ENCODE peak calls at places on chromosomes 12 and 14, in five cellular contexts. One of them, this sample, is unnamed. For H3K36me3, the result is how much of the 10 kb centered on the place peaks cover.

GRCh38 chr12:23556661-23557060 is 392.8 kb downstream of the SOX5 start:
- DNase-seq in DND-41: no peak
- DNase-seq in stomach: no peak
- DNase-seq in psoas muscle: no peak
- DNase-seq in mammary epithelial cell: no peak
- DNase-seq in this sample: no peak

GRCh38 chr14:32202941-32203882 is at the start of gene RNU6-8:
- DNase-seq in DND-41: peak
- DNase-seq in stomach: peak
- DNase-seq in psoas muscle: peak
- DNase-seq in mammary epithelial cell: peak
- DNase-seq in this sample: peak

GRCh38 chr14:71319646-71320045 is 412.4 kb downstream of the PCNX1 start:
- DNase-seq in DND-41: peak
- DNase-seq in stomach: no peak
- DNase-seq in psoas muscle: no peak
- DNase-seq in mammary epithelial cell: no peak
- DNase-seq in this sample: no peak

GRCh38 chr12:123122649-123123048 is 28.2 kb downstream of the PITPNM2 start:
- DNase-seq in DND-41: no peak
- DNase-seq in stomach: no peak
- DNase-seq in psoas muscle: no peak
- DNase-seq in mammary epithelial cell: no peak
- DNase-seq in this sample: no peak

GRCh38 chr12:53115112-53115890 is 12.0 kb downstream of the SOAT2 start:
- DNase-seq in DND-41: no peak
- DNase-seq in stomach: no peak
- DNase-seq in psoas muscle: no peak
- DNase-seq in mammary epithelial cell: no peak
- DNase-seq in this sample: no peak

GRCh38 chr14:53265025-53265424 is 111.9 kb upstream of the DDHD1 start:
- DNase-seq in DND-41: no peak
- DNase-seq in stomach: no peak
- DNase-seq in psoas muscle: no peak
- DNase-seq in mammary epithelial cell: no peak
- DNase-seq in this sample: no peak

GRCh38 chr14:104843442-104844305 is 21.4 kb upstream of the CEP170B start:
- DNase-seq in DND-41: no peak
- DNase-seq in stomach: no peak
- DNase-seq in psoas muscle: no peak
- DNase-seq in mammary epithelial cell: no peak
- DNase-seq in this sample: no peak

GRCh38 chr12:127150479-127150878 is 1116.5 kb upstream of the TMEM132C start:
- DNase-seq in DND-41: no peak
- DNase-seq in stomach: no peak
- DNase-seq in psoas muscle: no peak
- DNase-seq in mammary epithelial cell: no peak
- DNase-seq in this sample: no peak

GRCh38 chr12:49964849-49965624 is 3.4 kb downstream of the AQP5 start:
- DNase-seq in DND-41: no peak
- DNase-seq in stomach: no peak
- DNase-seq in psoas muscle: no peak
- DNase-seq in mammary epithelial cell: no peak
- DNase-seq in this sample: no peak

GRCh38 chr12:50618864-50619609 is 114.3 kb downstream of the DIP2B start:
- DNase-seq in DND-41: no peak
- DNase-seq in stomach: no peak
- DNase-seq in psoas muscle: no peak
- DNase-seq in mammary epithelial cell: peak
- DNase-seq in this sample: no peak

GRCh38 chr12:15050664-15051063 is 77.8 kb downstream of the PDE6H start:
- DNase-seq in DND-41: peak
- DNase-seq in stomach: no peak
- DNase-seq in psoas muscle: no peak
- DNase-seq in mammary epithelial cell: peak
- DNase-seq in this sample: no peak

GRCh38 chr12:84201976-84202375 is 710.6 kb downstream of the SLC6A15 start:
- DNase-seq in DND-41: no peak
- DNase-seq in stomach: no peak
- DNase-seq in psoas muscle: no peak
- DNase-seq in mammary epithelial cell: no peak
- DNase-seq in this sample: no peak

GRCh38 chr12:24185787-24186186 is 236.3 kb upstream of the SOX5 start:
- DNase-seq in DND-41: no peak
- DNase-seq in stomach: no peak
- DNase-seq in psoas muscle: no peak
- DNase-seq in mammary epithelial cell: no peak
- DNase-seq in this sample: no peak

GRCh38 chr12:6952860-6953416 is 1.8 kb downstream of the PTPN6 start:
- DNase-seq in DND-41: no peak
- DNase-seq in stomach: no peak
- DNase-seq in psoas muscle: no peak
- DNase-seq in mammary epithelial cell: no peak
- DNase-seq in this sample: no peak

GRCh38 chr14:28635387-28635786 is 131.2 kb upstream of the FOXG1 start:
- DNase-seq in DND-41: peak
- DNase-seq in stomach: no peak
- DNase-seq in psoas muscle: no peak
- DNase-seq in mammary epithelial cell: peak
- DNase-seq in this sample: peak

GRCh38 chr12:117155278-117156060 is 34.8 kb downstream of the FBXO21 start:
- DNase-seq in DND-41: peak
- DNase-seq in stomach: peak
- DNase-seq in psoas muscle: peak
- DNase-seq in mammary epithelial cell: peak
- DNase-seq in this sample: peak

GRCh38 chr12:57296291-57296690 is 45.3 kb upstream of the STAC3 start:
- DNase-seq in DND-41: no peak
- DNase-seq in stomach: no peak
- DNase-seq in psoas muscle: no peak
- DNase-seq in mammary epithelial cell: no peak
- DNase-seq in this sample: no peak

GRCh38 chr12:12651752-12652151 is 40.1 kb downstream of the CREBL2 start:
- DNase-seq in DND-41: no peak
- DNase-seq in stomach: no peak
- DNase-seq in psoas muscle: no peak
- DNase-seq in mammary epithelial cell: no peak
- DNase-seq in this sample: no peak

GRCh38 chr14:72128629-72129028 is 196.4 kb downstream of the RGS6 start:
- DNase-seq in DND-41: no peak
- DNase-seq in stomach: no peak
- DNase-seq in psoas muscle: no peak
- DNase-seq in mammary epithelial cell: no peak
- DNase-seq in this sample: no peak

GRCh38 chr12:94614288-94614721 is 36.1 kb downstream of the TMCC3 start:
- DNase-seq in DND-41: no peak
- DNase-seq in stomach: no peak
- DNase-seq in psoas muscle: no peak
- DNase-seq in mammary epithelial cell: peak
- DNase-seq in this sample: no peak

GRCh38 chr12:94615284-94616216 is 34.8 kb downstream of the TMCC3 start:
- DNase-seq in DND-41: no peak
- DNase-seq in stomach: peak
- DNase-seq in psoas muscle: peak
- DNase-seq in mammary epithelial cell: peak
- DNase-seq in this sample: no peak

GRCh38 chr12:94617101-94617500 is 33.3 kb downstream of the TMCC3 start:
- DNase-seq in DND-41: no peak
- DNase-seq in stomach: no peak
- DNase-seq in psoas muscle: no peak
- DNase-seq in mammary epithelial cell: no peak
- DNase-seq in this sample: no peak

GRCh38 chr12:94618995-94619695 is 31.2 kb downstream of the TMCC3 start:
- DNase-seq in DND-41: no peak
- DNase-seq in stomach: no peak
- DNase-seq in psoas muscle: no peak
- DNase-seq in mammary epithelial cell: peak
- DNase-seq in this sample: no peak

DNA sequence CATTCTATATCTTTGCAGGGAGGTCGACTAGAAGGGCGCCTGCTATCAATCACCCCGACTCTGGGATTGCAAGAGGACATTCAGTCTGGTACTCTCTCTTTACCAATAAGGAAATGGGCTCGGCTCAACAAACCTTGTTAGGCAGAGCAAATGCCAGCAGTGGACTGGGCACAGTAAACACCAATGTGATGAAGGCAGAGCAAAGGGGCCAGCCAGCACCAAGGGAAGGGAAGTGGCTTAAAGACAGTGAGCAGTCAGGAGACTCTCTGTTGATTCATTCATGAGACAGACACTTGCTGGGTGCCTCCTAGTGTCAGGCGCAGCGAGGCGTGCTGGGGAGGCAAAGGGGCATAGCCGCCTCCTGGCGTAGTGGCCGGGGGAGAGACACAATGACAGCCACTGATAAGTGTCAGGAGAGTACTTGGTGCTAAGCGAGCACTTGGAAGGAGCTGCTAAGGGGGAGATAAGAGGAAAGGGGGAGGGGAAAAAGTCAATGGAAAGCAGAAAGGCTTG is 34.1 kb downstream of the TMCC3 start:
- DNase-seq in DND-41: no peak
- DNase-seq in stomach: peak
- DNase-seq in psoas muscle: peak
- DNase-seq in mammary epithelial cell: peak
- DNase-seq in this sample: no peak
- TF ChIP-seq CTCF in DND-41: no peak
- TF ChIP-seq CTCF in stomach: no peak
- TF ChIP-seq CTCF in psoas muscle: peak
- TF ChIP-seq CTCF in mammary epithelial cell: peak
- TF ChIP-seq CTCF in this sample: no peak

DNA sequence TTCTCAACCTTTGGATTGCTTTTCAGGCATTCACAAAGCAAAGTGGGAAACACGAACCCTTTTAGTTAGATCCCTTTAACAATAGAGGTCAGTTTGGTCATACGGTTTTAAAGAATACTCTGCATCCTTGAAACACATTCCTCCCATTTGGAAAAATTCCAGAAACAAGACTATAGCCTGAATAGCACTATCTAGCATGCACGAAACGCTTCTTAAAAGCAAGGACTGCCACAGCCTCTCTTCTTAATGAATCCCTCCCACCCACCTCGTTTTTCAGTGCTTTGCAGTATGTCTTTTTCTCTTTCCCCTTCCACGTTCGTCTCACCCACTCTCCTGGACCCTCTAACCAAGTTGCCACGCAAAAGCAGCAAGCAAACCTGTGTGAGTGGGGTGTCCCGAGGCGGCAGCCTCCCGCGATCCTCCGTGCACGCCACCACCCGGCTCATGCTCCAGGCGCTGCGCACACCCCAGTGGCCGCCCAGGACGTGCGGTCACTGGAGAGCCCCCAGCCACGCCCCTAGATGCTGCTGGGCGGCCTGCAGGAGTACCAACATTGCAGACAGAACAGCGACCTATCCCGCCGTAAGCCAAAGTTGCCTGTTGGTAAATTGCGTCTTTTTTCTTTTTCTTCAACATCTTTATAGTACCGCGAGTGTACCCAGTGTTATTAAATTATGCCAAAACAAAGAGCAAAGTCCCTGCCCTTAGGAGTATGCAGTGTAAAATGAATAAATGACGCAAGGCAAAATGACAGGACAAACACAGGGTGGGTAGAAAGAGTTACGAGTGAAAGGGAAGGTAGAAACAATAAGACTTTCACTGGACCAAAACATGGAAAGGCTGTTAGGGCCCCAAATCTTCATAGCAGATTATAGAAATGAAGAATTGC is at the start of gene SLC38A4:
- DNase-seq in DND-41: no peak
- DNase-seq in stomach: no peak
- DNase-seq in psoas muscle: peak
- DNase-seq in mammary epithelial cell: no peak
- DNase-seq in this sample: no peak
- H3K4me3 ChIP-seq in DND-41: no peak
- H3K4me3 ChIP-seq in stomach: no peak
- H3K4me3 ChIP-seq in psoas muscle: peak
- H3K4me3 ChIP-seq in mammary epithelial cell: no peak
- H3K4me3 ChIP-seq in this sample: no peak

DNA sequence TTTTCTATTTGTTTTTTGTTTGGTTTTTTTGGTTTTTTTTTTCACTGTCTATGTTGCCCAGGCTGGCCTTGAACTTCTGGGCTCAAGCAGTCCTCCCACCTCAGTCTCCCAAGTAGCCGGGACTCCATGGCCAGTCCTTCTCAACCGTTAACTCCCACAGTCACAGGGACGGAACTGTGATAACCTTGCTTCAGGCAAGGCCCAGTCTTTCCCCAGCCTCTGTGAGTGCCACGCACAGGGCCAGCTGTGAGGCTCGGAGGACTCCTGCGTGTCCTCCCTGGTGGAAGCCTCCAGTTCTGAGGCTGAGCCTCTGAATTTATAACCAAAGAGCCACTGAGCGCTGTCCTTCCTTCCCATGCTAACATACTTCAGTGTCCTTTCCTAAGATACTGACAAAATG is 23.7 kb downstream of the PSMC1 start:
- DNase-seq in DND-41: no peak
- DNase-seq in stomach: no peak
- DNase-seq in psoas muscle: no peak
- DNase-seq in mammary epithelial cell: no peak
- DNase-seq in this sample: no peak
- H3K36me3 ChIP-seq in DND-41: half or more
- H3K36me3 ChIP-seq in stomach: half or more
- H3K36me3 ChIP-seq in psoas muscle: under half
- H3K36me3 ChIP-seq in mammary epithelial cell: under half
- H3K36me3 ChIP-seq in this sample: under half

GRCh38 chr14:24363401-24363800 is 4.6 kb upstream of the NFATC4 start:
- DNase-seq in DND-41: no peak
- DNase-seq in stomach: no peak
- DNase-seq in psoas muscle: no peak
- DNase-seq in mammary epithelial cell: no peak
- DNase-seq in this sample: no peak

GRCh38 chr14:24366664-24367505 is 1.1 kb upstream of the NFATC4 start:
- DNase-seq in DND-41: peak
- DNase-seq in stomach: peak
- DNase-seq in psoas muscle: peak
- DNase-seq in mammary epithelial cell: peak
- DNase-seq in this sample: peak

GRCh38 chr14:24365600-24366374 is 2.2 kb upstream of the NFATC4 start:
- DNase-seq in DND-41: peak
- DNase-seq in stomach: peak
- DNase-seq in psoas muscle: peak
- DNase-seq in mammary epithelial cell: peak
- DNase-seq in this sample: peak

GRCh38 chr14:24366375-24366663 is 1.7 kb upstream of the NFATC4 start:
- DNase-seq in DND-41: no peak
- DNase-seq in stomach: no peak
- DNase-seq in psoas muscle: no peak
- DNase-seq in mammary epithelial cell: no peak
- DNase-seq in this sample: no peak

GRCh38 chr14:24364841-24365240 is 3.1 kb upstream of the NFATC4 start:
- DNase-seq in DND-41: no peak
- DNase-seq in stomach: no peak
- DNase-seq in psoas muscle: no peak
- DNase-seq in mammary epithelial cell: no peak
- DNase-seq in this sample: no peak
- TF ChIP-seq CTCF in DND-41: no peak
- TF ChIP-seq CTCF in stomach: no peak
- TF ChIP-seq CTCF in psoas muscle: no peak
- TF ChIP-seq CTCF in mammary epithelial cell: no peak
- TF ChIP-seq CTCF in this sample: no peak

This sample was measured in GM06990.